ENCODE peak calls at places on chromosomes 7 and 10, in six cellular contexts. U is CD4-positive, alpha-beta T cell; I is HepG2; Q is foreskin keratinocyte; V is tibial artery; C is endothelial cell of umbilical vein. T is an unnamed sample.

GRCh38 chr10:102537367-102537766 is 33.6 kb downstream of the SUFU start:
- DNase-seq in U (no peak), I (no peak), Q (no peak), V (no peak), C (no peak), T (no peak)

GRCh38 chr7:45031829-45032228 is 31.8 kb downstream of the CCM2 start:
- DNase-seq in U (no peak), I (peak; percentile 56), Q (no peak), V (no peak), C (no peak), T (no peak)

GRCh38 chr10:73768881-73769280 is 13.0 kb upstream of the CHCHD1 start:
- DNase-seq in U (peak; percentile 60), I (no peak), Q (no peak), V (peak; percentile 52), C (no peak), T (no peak)

GRCh38 chr10:13375791-13376190 is 27.7 kb upstream of the SEPHS1 start:
- DNase-seq in U (no peak), I (no peak), Q (no peak), V (no peak), C (no peak), T (no peak)

GRCh38 chr7:100674441-100675407 is 1.2 kb downstream of the GNB2 start:
- DNase-seq in U (no peak), I (no peak), Q (no peak), V (peak; percentile 76), C (peak; percentile 42), T (no peak)

GRCh38 chr7:151336027-151336720 is 5.4 kb upstream of the NUB1 start:
- DNase-seq in U (no peak), I (no peak), Q (no peak), V (no peak), C (no peak), T (no peak)

GRCh38 chr10:21304198-21304597 is 221.3 kb downstream of the SKIDA1 start:
- DNase-seq in U (no peak), I (no peak), Q (peak; percentile 41), V (no peak), C (no peak), T (no peak)

GRCh38 chr10:97024181-97025073 is 161.3 kb downstream of the SLIT1 start:
- DNase-seq in U (no peak), I (no peak), Q (peak; percentile 70), V (peak; percentile 57), C (peak; percentile 80), T (peak; percentile 62)

GRCh38 chr10:123135415-123136141 is at the start of gene HMX3:
- DNase-seq in U (no peak), I (no peak), Q (no peak), V (no peak), C (no peak), T (no peak)

GRCh38 chr10:118594392-118595063 is 920 bp downstream of the PRLHR start:
- DNase-seq in U (peak; percentile 27), I (no peak), Q (peak; percentile 33), V (no peak), C (peak; percentile 35), T (peak; percentile 34)

GRCh38 chr7:139771001-139771956 is 6.5 kb downstream of the HIPK2 start:
- DNase-seq in U (no peak), I (no peak), Q (peak; percentile 94), V (no peak), C (no peak), T (peak; percentile 80)

GRCh38 chr7:139773372-139773771 is 4.4 kb downstream of the HIPK2 start:
- DNase-seq in U (no peak), I (no peak), Q (no peak), V (no peak), C (no peak), T (no peak)

GRCh38 chr7:139774376-139774775 is 3.4 kb downstream of the HIPK2 start:
- DNase-seq in U (no peak), I (no peak), Q (peak; percentile 87), V (no peak), C (no peak), T (peak; percentile 38)

GRCh38 chr7:139772115-139772514 is 5.7 kb downstream of the HIPK2 start:
- DNase-seq in U (no peak), I (peak; percentile 65), Q (no peak), V (no peak), C (no peak), T (no peak)

GRCh38 chr7:139772837-139773236 is 5.0 kb downstream of the HIPK2 start:
- DNase-seq in U (no peak), I (no peak), Q (no peak), V (no peak), C (no peak), T (no peak)
- H3K27ac ChIP-seq in U (no peak overlapping the region), I (no peak overlapping the region), Q (no peak overlapping the region), V (no peak overlapping the region), C (no peak overlapping the region), T (peak overlapping the region; percentile 78)

DNA sequence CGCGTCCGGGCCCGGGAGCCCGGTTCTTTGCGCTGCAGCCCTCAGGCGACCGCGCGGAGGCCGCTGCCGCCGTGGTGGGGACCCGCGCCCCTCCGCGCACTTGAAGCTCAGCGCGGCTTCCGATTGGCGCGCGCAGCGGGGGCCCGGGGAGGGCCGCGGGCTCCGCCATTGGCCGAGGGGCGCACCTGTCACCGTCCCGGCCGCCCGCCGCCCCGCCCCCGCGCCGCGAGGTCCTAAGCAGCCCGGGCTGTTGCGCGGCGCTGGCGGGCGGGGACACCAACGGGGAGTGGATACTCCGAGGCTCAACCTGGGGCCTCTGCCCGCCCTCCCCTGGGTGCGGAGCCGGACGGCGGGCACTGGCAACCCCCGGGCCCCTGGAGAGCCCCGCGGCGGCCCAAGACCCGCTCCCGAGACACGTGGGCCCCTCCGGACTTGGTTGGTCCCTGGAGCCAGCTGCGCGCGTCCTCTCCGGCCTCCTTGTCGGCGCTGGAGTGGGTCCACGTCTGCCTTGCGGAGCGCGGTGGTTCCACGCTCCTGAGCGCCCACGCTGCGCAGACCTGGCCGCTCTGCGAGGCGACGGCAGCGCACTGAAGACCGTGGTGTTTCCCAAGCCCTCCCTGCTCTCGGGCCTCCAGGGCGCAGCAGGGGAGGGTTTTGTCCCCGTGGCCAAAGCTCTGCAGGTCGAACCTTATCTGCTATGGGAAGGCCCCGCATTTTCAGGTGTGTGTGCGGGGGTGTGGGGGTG is at the start of gene MNX1:
- DNase-seq in U (peak; percentile 19), I (peak; percentile 57), Q (peak; percentile 34), V (peak; percentile 45), C (no peak), T (peak; percentile 81)
- H3K27ac ChIP-seq in U (no peak within 1 kb of the TSS), I (peak within 1 kb of the TSS; percentile 83), Q (no peak within 1 kb of the TSS), V (no peak within 1 kb of the TSS), C (no peak within 1 kb of the TSS), T (no peak within 1 kb of the TSS)

GRCh38 chr7:73844848-73845460 is 2.6 kb upstream of the METTL27 start:
- DNase-seq in U (no peak), I (no peak), Q (peak; percentile 90), V (no peak), C (no peak), T (peak; percentile 52)
- H3K27ac ChIP-seq in U (no peak overlapping the region), I (no peak overlapping the region), Q (peak overlapping the region; percentile 80), V (no peak overlapping the region), C (no peak overlapping the region), T (peak overlapping the region; percentile 61)

GRCh38 chr10:36455481-36456119 is 669.8 kb upstream of the ANKRD30A start:
- DNase-seq in U (no peak), I (no peak), Q (peak; percentile 47), V (no peak), C (peak; percentile 10), T (no peak)
- H3K27ac ChIP-seq in U (no peak overlapping the region), I (no peak overlapping the region), Q (peak overlapping the region; percentile 62), V (no peak overlapping the region), C (no peak overlapping the region), T (no peak overlapping the region)

DNA sequence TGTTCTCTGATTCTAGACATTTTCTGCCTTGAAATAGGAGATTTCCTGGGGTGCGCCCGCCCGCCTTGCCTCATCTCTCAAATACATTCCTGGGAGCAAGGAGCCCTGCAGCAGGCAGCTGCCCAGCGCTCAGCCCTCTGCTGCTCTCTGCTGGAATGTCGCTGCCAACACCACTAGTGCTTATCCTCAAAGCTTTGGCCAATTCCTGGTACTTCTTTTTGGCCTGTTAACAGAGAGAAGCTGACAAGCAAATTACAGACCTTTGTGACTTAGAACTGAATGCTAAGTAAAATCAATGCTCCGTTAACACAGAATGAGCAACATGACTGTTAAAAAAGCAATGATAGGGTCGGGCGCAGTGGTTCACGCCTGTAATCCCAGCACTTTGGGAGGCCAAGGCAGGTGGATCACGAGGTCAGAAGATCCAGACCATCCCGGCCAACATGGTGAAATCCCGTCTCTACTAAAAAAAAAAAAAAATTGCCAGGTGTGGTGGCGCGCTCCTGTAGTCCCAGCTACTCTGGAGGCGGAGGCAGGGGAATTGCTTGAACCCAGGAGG is 41.9 kb upstream of the SYPL1 start:
- DNase-seq in U (peak; percentile 62), I (peak; percentile 54), Q (peak; percentile 56), V (peak; percentile 90), C (peak; percentile 80), T (peak; percentile 87)
- H3K27ac ChIP-seq in U (no peak overlapping the region), I (no peak overlapping the region), Q (no peak overlapping the region), V (no peak overlapping the region), C (no peak overlapping the region), T (peak overlapping the region; percentile 3)